ENCODE peak calls at places on chromosomes 11 and 22, in six cellular contexts. Y is tibial artery, R is A549, V is heart left ventricle, P is AG04450, X is kidney epithelial cell. F is an unnamed sample.

GRCh38 chr22:16601437-16602223 is 9.0 kb upstream of the CCT8L2 start:
- DNase-seq in X (no peak), Y (no peak), P (no peak), R (no peak), V (peak; percentile 46), F (no peak)

GRCh38 chr11:93017821-93018690 is 48.6 kb downstream of the MTNR1B start:
- DNase-seq in X (no peak), Y (no peak), R (no peak), V (no peak), P (no peak), F (no peak)

GRCh38 chr11:70076461-70076931 is 1.6 kb upstream of the ANO1 start:
- DNase-seq in R (no peak), Y (peak; percentile 75), V (no peak), X (no peak), P (no peak), F (peak; percentile 48)

GRCh38 chr11:132032555-132032954 is 662.1 kb downstream of the NTM start:
- DNase-seq in V (no peak), Y (no peak), R (no peak), P (peak; percentile 68), X (no peak), F (no peak)

GRCh38 chr22:44384981-44385610 is 72.3 kb upstream of the SHISAL1 start:
- DNase-seq in P (no peak), R (no peak), X (no peak), V (peak; percentile 14), Y (no peak), F (peak; percentile 50)

GRCh38 chr11:66842896-66843775 is at the start of gene RCE1:
- DNase-seq in Y (peak; percentile 94), P (peak; percentile 52), V (peak; percentile 93), X (peak; percentile 45), R (peak; percentile 78), F (peak; percentile 94)

GRCh38 chr11:71499125-71499524 is 27.9 kb upstream of the KRTAP5-7 start:
- DNase-seq in V (no peak), Y (no peak), P (no peak), X (no peak), R (no peak), F (no peak)

GRCh38 chr11:130945945-130946344 is 29.7 kb upstream of the SNX19 start:
- DNase-seq in V (peak; percentile 70), R (no peak), X (peak; percentile 28), Y (peak; percentile 66), P (peak; percentile 61), F (peak; percentile 74)

GRCh38 chr22:20180640-20181039 is 29.8 kb upstream of the CCDC188 start:
- DNase-seq in R (no peak), V (no peak), P (no peak), X (no peak), Y (no peak), F (no peak)

GRCh38 chr22:30575859-30576258 is 1.4 kb upstream of the GAL3ST1 start:
- DNase-seq in X (no peak), Y (no peak), P (no peak), V (no peak), R (no peak), F (no peak)

GRCh38 chr22:30574095-30574981 is at the start of gene GAL3ST1:
- DNase-seq in X (no peak), Y (no peak), V (no peak), P (no peak), R (peak; percentile 66), F (no peak)

GRCh38 chr22:30573594-30574094 is 821 bp downstream of the GAL3ST1 start:
- DNase-seq in V (no peak), P (no peak), X (no peak), Y (no peak), R (no peak), F (no peak)

GRCh38 chr22:30572840-30573593 is 1.4 kb downstream of the GAL3ST1 start:
- DNase-seq in V (no peak), X (no peak), R (peak; percentile 33), P (no peak), Y (no peak), F (no peak)

GRCh38 chr22:30575011-30575671 is 676 bp upstream of the GAL3ST1 start:
- DNase-seq in R (no peak), X (no peak), P (peak; percentile 38), Y (peak; percentile 91), V (peak; percentile 40), F (no peak)
- H3K4me3 ChIP-seq in R (peak overlapping the region; percentile 56), X (no peak overlapping the region), P (peak overlapping the region; percentile 13), Y (peak overlapping the region; percentile 39), V (no peak overlapping the region), F (peak overlapping the region; percentile 29)

GRCh38 chr11:72763823-72764222 is 11.6 kb upstream of the ARAP1 start:
- DNase-seq in Y (no peak), R (no peak), P (no peak), X (no peak), V (no peak), F (no peak)
- H3K4me3 ChIP-seq in Y (no peak overlapping the region), R (no peak overlapping the region), P (no peak overlapping the region), X (no peak overlapping the region), V (no peak overlapping the region), F (no peak overlapping the region)

GRCh38 chr22:50518628-50519027 is 6.8 kb downstream of the SCO2 start:
- DNase-seq in V (no peak), Y (no peak), P (no peak), X (no peak), R (no peak), F (no peak)

GRCh38 chr22:50517495-50518260 is 7.7 kb downstream of the SCO2 start:
- DNase-seq in X (no peak), P (no peak), V (no peak), R (no peak), Y (no peak), F (no peak)

GRCh38 chr22:50520826-50521453 is 4.5 kb downstream of the SCO2 start:
- DNase-seq in V (no peak), X (no peak), R (no peak), Y (no peak), P (no peak), F (no peak)

GRCh38 chr22:50516891-50517290 is 8.5 kb downstream of the SCO2 start:
- DNase-seq in R (no peak), Y (peak; percentile 48), P (no peak), V (no peak), X (no peak), F (no peak)

GRCh38 chr22:50519151-50519550 is 6.2 kb downstream of the SCO2 start:
- DNase-seq in R (no peak), Y (no peak), X (no peak), V (no peak), P (no peak), F (no peak)
- H3K4me3 ChIP-seq in R (no peak overlapping the region), Y (no peak overlapping the region), X (no peak overlapping the region), V (no peak overlapping the region), P (no peak overlapping the region), F (no peak overlapping the region)

GRCh38 chr11:119714189-119714588 is 14.8 kb downstream of the NECTIN1 start:
- DNase-seq in X (no peak), V (no peak), P (no peak), Y (no peak), R (no peak), F (no peak)

GRCh38 chr11:119712006-119712405 is 17.0 kb downstream of the NECTIN1 start:
- DNase-seq in V (peak; percentile 11), P (no peak), X (no peak), R (no peak), Y (no peak), F (no peak)

GRCh38 chr11:119713361-119714040 is 15.5 kb downstream of the NECTIN1 start:
- DNase-seq in X (no peak), R (no peak), Y (no peak), V (no peak), P (no peak), F (no peak)

GRCh38 chr11:119711476-119711875 is 17.5 kb downstream of the NECTIN1 start:
- DNase-seq in Y (no peak), V (no peak), P (no peak), R (no peak), X (no peak), F (no peak)

GRCh38 chr11:119712459-119713360 is 16.3 kb downstream of the NECTIN1 start:
- DNase-seq in X (no peak), Y (no peak), P (no peak), V (peak; percentile 20), R (no peak), F (no peak)
- H3K4me3 ChIP-seq in X (no peak overlapping the region), Y (no peak overlapping the region), P (no peak overlapping the region), V (no peak overlapping the region), R (no peak overlapping the region), F (no peak overlapping the region)

GRCh38 chr22:29603358-29604191 is at the start of gene NF2:
- DNase-seq in Y (peak; percentile 99), X (peak; percentile 97), P (peak; percentile 98), V (peak; percentile 49), R (peak; percentile 94), F (peak; percentile 99)

GRCh38 chr22:29609139-29609538 is 5.7 kb downstream of the NF2 start:
- DNase-seq in R (peak; percentile 16), Y (no peak), X (no peak), P (no peak), V (no peak), F (no peak)

GRCh38 chr22:29606320-29606719 is 2.9 kb downstream of the NF2 start:
- DNase-seq in Y (no peak), V (no peak), R (no peak), P (no peak), X (no peak), F (no peak)

GRCh38 chr22:29607426-29607825 is 4.0 kb downstream of the NF2 start:
- DNase-seq in R (no peak), Y (no peak), V (no peak), P (no peak), X (no peak), F (no peak)

GRCh38 chr22:29605236-29605850 is 1.9 kb downstream of the NF2 start:
- DNase-seq in Y (no peak), P (no peak), X (no peak), V (no peak), R (no peak), F (no peak)
- H3K4me3 ChIP-seq in Y (no peak overlapping the region), P (peak overlapping the region; percentile 77), X (peak overlapping the region; percentile 97), V (no peak overlapping the region), R (peak overlapping the region; percentile 63), F (no peak overlapping the region)

DNA sequence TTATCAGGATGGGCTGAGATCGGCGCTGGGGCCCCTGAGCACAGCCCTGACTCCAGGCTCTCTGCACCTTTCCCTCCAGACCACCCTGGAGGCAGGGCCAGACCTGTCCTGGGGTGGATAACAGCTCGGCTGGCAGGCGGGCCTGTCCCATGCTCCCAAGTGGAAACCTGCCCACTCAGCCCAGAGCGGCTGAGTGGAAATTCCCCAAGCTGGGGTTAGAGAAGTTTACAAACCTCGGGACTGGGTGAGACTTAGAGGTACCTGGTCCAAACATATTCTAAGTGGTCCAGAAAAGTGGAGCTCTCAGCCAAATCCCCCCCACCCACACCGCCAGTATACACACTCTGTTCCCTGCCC is 4.8 kb upstream of the FXYD2 start:
- DNase-seq in Y (peak; percentile 62), R (no peak), P (no peak), X (no peak), V (peak; percentile 24), F (peak; percentile 66)
- H3K4me3 ChIP-seq in Y (no peak overlapping the region), R (no peak overlapping the region), P (no peak overlapping the region), X (no peak overlapping the region), V (no peak overlapping the region), F (no peak overlapping the region)

F was measured in sigmoid colon.